ENCODE peak calls at places on chromosome 9, in four cellular contexts. One of them, this sample, is unnamed.

GRCh38 chr9:4243877-4244812 is 55.7 kb downstream of the GLIS3 start:
- DNase-seq in pancreas: no peak
- DNase-seq in transverse colon: no peak
- DNase-seq in iPS DF 6.9: no peak
- DNase-seq in this sample: no peak

GRCh38 chr9:4887556-4887955 is 94.8 kb downstream of the RCL1 start:
- DNase-seq in pancreas: no peak
- DNase-seq in transverse colon: no peak
- DNase-seq in iPS DF 6.9: no peak
- DNase-seq in this sample: no peak

GRCh38 chr9:76803762-76804161 is 39.5 kb downstream of the PCA3 start:
- DNase-seq in pancreas: no peak
- DNase-seq in transverse colon: no peak
- DNase-seq in iPS DF 6.9: no peak
- DNase-seq in this sample: no peak

GRCh38 chr9:136316271-136316751 is 11.0 kb upstream of the GPSM1 start:
- DNase-seq in pancreas: peak
- DNase-seq in transverse colon: no peak
- DNase-seq in iPS DF 6.9: no peak
- DNase-seq in this sample: no peak

GRCh38 chr9:4984171-4984570 is 901 bp upstream of the JAK2 start:
- DNase-seq in pancreas: no peak
- DNase-seq in transverse colon: no peak
- DNase-seq in iPS DF 6.9: no peak
- DNase-seq in this sample: no peak

GRCh38 chr9:123615381-123615780 is 259.4 kb downstream of the CRB2 start:
- DNase-seq in pancreas: no peak
- DNase-seq in transverse colon: no peak
- DNase-seq in iPS DF 6.9: no peak
- DNase-seq in this sample: no peak

GRCh38 chr9:38020251-38021076 is 48.6 kb downstream of the SHB start:
- DNase-seq in pancreas: no peak
- DNase-seq in transverse colon: no peak
- DNase-seq in iPS DF 6.9: no peak
- DNase-seq in this sample: no peak

GRCh38 chr9:108002296-108003056 is 512.9 kb upstream of the KLF4 start:
- DNase-seq in pancreas: no peak
- DNase-seq in transverse colon: peak
- DNase-seq in iPS DF 6.9: no peak
- DNase-seq in this sample: no peak

GRCh38 chr9:111851536-111851935 is 45.1 kb upstream of the UGCG start:
- DNase-seq in pancreas: no peak
- DNase-seq in transverse colon: no peak
- DNase-seq in iPS DF 6.9: no peak
- DNase-seq in this sample: no peak

GRCh38 chr9:38047301-38048251 is 21.5 kb downstream of the SHB start:
- DNase-seq in pancreas: peak
- DNase-seq in transverse colon: peak
- DNase-seq in iPS DF 6.9: peak
- DNase-seq in this sample: no peak

GRCh38 chr9:115986508-115986907 is 167.1 kb upstream of the PAPPA start:
- DNase-seq in pancreas: no peak
- DNase-seq in transverse colon: no peak
- DNase-seq in iPS DF 6.9: no peak
- DNase-seq in this sample: no peak

GRCh38 chr9:74016004-74016403 is 481.1 kb upstream of the RORB start:
- DNase-seq in pancreas: no peak
- DNase-seq in transverse colon: no peak
- DNase-seq in iPS DF 6.9: no peak
- DNase-seq in this sample: no peak

GRCh38 chr9:27828908-27829307 is 255.6 kb upstream of the C9orf72 start:
- DNase-seq in pancreas: no peak
- DNase-seq in transverse colon: no peak
- DNase-seq in iPS DF 6.9: no peak
- DNase-seq in this sample: no peak

GRCh38 chr9:135839516-135839915 is 67.8 kb downstream of the CAMSAP1 start:
- DNase-seq in pancreas: no peak
- DNase-seq in transverse colon: no peak
- DNase-seq in iPS DF 6.9: no peak
- DNase-seq in this sample: no peak

GRCh38 chr9:35162605-35163315 is 951 bp downstream of the UNC13B start:
- DNase-seq in pancreas: no peak
- DNase-seq in transverse colon: no peak
- DNase-seq in iPS DF 6.9: no peak
- DNase-seq in this sample: no peak

GRCh38 chr9:12502520-12502919 is 190.7 kb upstream of the TYRP1 start:
- DNase-seq in pancreas: no peak
- DNase-seq in transverse colon: no peak
- DNase-seq in iPS DF 6.9: no peak
- DNase-seq in this sample: no peak

GRCh38 chr9:41229408-41230401 is 40.6 kb upstream of the ZNG1F start:
- DNase-seq in pancreas: peak
- DNase-seq in transverse colon: no peak
- DNase-seq in iPS DF 6.9: no peak
- DNase-seq in this sample: no peak

GRCh38 chr9:118522093-118523028 is 818.2 kb downstream of the TLR4 start:
- DNase-seq in pancreas: no peak
- DNase-seq in transverse colon: peak
- DNase-seq in iPS DF 6.9: peak
- DNase-seq in this sample: peak

GRCh38 chr9:111559000-111559610 is 34.1 kb downstream of the ZNF483 start:
- DNase-seq in pancreas: no peak
- DNase-seq in transverse colon: no peak
- DNase-seq in iPS DF 6.9: no peak
- DNase-seq in this sample: no peak

GRCh38 chr9:115601456-115601855 is 483.5 kb upstream of the TNC start:
- DNase-seq in pancreas: no peak
- DNase-seq in transverse colon: no peak
- DNase-seq in iPS DF 6.9: no peak
- DNase-seq in this sample: no peak

GRCh38 chr9:37102476-37102875 is 17.9 kb upstream of the ZCCHC7 start:
- DNase-seq in pancreas: no peak
- DNase-seq in transverse colon: no peak
- DNase-seq in iPS DF 6.9: no peak
- DNase-seq in this sample: no peak

GRCh38 chr9:109574061-109574882 is 76.2 kb upstream of the PTPN3 start:
- DNase-seq in pancreas: no peak
- DNase-seq in transverse colon: no peak
- DNase-seq in iPS DF 6.9: no peak
- DNase-seq in this sample: no peak

GRCh38 chr9:88651682-88652633 is 117.0 kb downstream of the NXNL2 start:
- DNase-seq in pancreas: no peak
- DNase-seq in transverse colon: peak
- DNase-seq in iPS DF 6.9: no peak
- DNase-seq in this sample: no peak

GRCh38 chr9:81687521-81688261 is 1.7 kb downstream of the TLE1 start:
- DNase-seq in pancreas: peak
- DNase-seq in transverse colon: peak
- DNase-seq in iPS DF 6.9: no peak
- DNase-seq in this sample: no peak

GRCh38 chr9:115008536-115008935 is 78.1 kb upstream of the TNFSF8 start:
- DNase-seq in pancreas: no peak
- DNase-seq in transverse colon: no peak
- DNase-seq in iPS DF 6.9: no peak
- DNase-seq in this sample: no peak

GRCh38 chr9:100583019-100583802 is 5.3 kb downstream of the CAVIN4 start:
- DNase-seq in pancreas: no peak
- DNase-seq in transverse colon: no peak
- DNase-seq in iPS DF 6.9: no peak
- DNase-seq in this sample: no peak

GRCh38 chr9:88400021-88400420 is 11.8 kb downstream of the SPIN1 start:
- DNase-seq in pancreas: no peak
- DNase-seq in transverse colon: no peak
- DNase-seq in iPS DF 6.9: no peak
- DNase-seq in this sample: no peak

GRCh38 chr9:91992636-91993035 is 42.6 kb upstream of the ROR2 start:
- DNase-seq in pancreas: no peak
- DNase-seq in transverse colon: no peak
- DNase-seq in iPS DF 6.9: no peak
- DNase-seq in this sample: no peak

GRCh38 chr9:114894206-114894605 is 36.2 kb downstream of the TNFSF8 start:
- DNase-seq in pancreas: no peak
- DNase-seq in transverse colon: no peak
- DNase-seq in iPS DF 6.9: no peak
- DNase-seq in this sample: no peak

GRCh38 chr9:133994359-133995011 is 2.4 kb upstream of the VAV2 start:
- DNase-seq in pancreas: peak
- DNase-seq in transverse colon: peak
- DNase-seq in iPS DF 6.9: peak
- DNase-seq in this sample: peak

GRCh38 chr9:115590016-115590415 is 472.1 kb upstream of the TNC start:
- DNase-seq in pancreas: no peak
- DNase-seq in transverse colon: no peak
- DNase-seq in iPS DF 6.9: no peak
- DNase-seq in this sample: no peak

GRCh38 chr9:96453625-96454024 is 3.7 kb downstream of the HABP4 start:
- DNase-seq in pancreas: no peak
- DNase-seq in transverse colon: no peak
- DNase-seq in iPS DF 6.9: no peak
- DNase-seq in this sample: peak

GRCh38 chr9:82057805-82058204 is 69.2 kb downstream of the SPATA31D1 start:
- DNase-seq in pancreas: no peak
- DNase-seq in transverse colon: no peak
- DNase-seq in iPS DF 6.9: no peak
- DNase-seq in this sample: no peak

GRCh38 chr9:74742176-74742575 is 145.5 kb downstream of the TRPM6 start:
- DNase-seq in pancreas: no peak
- DNase-seq in transverse colon: no peak
- DNase-seq in iPS DF 6.9: no peak
- DNase-seq in this sample: no peak

GRCh38 chr9:137351781-137352501 is 49.9 kb upstream of the NRARP start:
- DNase-seq in pancreas: peak
- DNase-seq in transverse colon: no peak
- DNase-seq in iPS DF 6.9: no peak
- DNase-seq in this sample: no peak

GRCh38 chr9:89690334-89690912 is 85.6 kb downstream of the GADD45G start:
- DNase-seq in pancreas: no peak
- DNase-seq in transverse colon: no peak
- DNase-seq in iPS DF 6.9: no peak
- DNase-seq in this sample: no peak

GRCh38 chr9:10855847-10856246 is 243.0 kb upstream of the PTPRD start:
- DNase-seq in pancreas: no peak
- DNase-seq in transverse colon: no peak
- DNase-seq in iPS DF 6.9: peak
- DNase-seq in this sample: no peak

GRCh38 chr9:72129271-72130156 is 19.7 kb upstream of the GDA start:
- DNase-seq in pancreas: no peak
- DNase-seq in transverse colon: peak
- DNase-seq in iPS DF 6.9: no peak
- DNase-seq in this sample: no peak

DNA sequence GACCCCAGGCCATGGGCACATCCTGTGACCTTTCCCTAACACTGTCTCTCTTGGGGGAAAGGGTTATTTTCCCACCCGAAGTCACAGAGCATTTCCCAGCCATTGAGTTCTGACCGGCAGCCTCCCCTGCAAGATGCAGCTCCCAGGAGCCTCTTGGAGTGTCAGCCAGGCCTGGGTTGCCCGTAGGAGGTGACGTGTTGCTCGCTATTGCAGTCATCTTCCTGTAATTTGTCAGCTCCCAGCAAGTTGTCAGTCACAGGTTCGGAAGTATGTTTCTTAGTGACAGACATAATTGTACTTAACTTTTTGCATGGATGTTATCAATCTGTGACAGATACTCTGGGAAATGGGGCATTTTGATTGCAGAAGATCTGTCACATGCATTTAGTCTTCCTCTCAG is 74.5 kb downstream of the MVB12B start:
- DNase-seq in pancreas: no peak
- DNase-seq in transverse colon: no peak
- DNase-seq in iPS DF 6.9: no peak
- DNase-seq in this sample: peak
- H3K27ac ChIP-seq in pancreas: no peak
- H3K27ac ChIP-seq in transverse colon: no peak
- H3K27ac ChIP-seq in iPS DF 6.9: no peak
- H3K27ac ChIP-seq in this sample: peak

DNA sequence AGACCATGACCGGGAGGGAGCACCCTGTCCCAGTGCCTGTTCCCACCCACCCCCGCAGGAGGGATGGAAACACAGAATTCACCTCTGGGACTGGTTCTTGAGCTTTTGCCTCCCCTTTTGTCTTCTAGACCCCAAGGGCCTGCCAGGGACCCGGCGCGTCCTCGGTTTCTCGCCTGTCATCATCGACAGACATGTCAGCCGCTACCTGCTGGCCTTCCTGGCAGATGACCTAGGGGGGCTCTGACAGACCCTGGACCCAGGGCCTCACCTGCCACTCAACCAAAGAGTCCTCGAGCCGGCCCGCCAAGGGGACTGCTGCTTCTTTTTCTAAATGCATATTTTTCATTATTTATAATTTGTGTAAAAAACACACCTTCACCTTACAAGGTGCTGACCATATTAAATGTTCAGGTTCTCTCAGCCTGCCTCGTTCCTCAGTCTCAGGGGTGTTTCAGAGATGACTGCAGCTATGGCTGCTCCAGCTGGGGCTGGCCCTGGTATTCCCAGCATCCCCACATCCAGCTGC is 16.9 kb downstream of the CARD19 start:
- DNase-seq in pancreas: no peak
- DNase-seq in transverse colon: no peak
- DNase-seq in iPS DF 6.9: no peak
- DNase-seq in this sample: no peak
- H3K27ac ChIP-seq in pancreas: no peak
- H3K27ac ChIP-seq in transverse colon: no peak
- H3K27ac ChIP-seq in iPS DF 6.9: no peak
- H3K27ac ChIP-seq in this sample: no peak

GRCh38 chr9:20280330-20280729 is 342.0 kb downstream of the MLLT3 start:
- DNase-seq in pancreas: no peak
- DNase-seq in transverse colon: no peak
- DNase-seq in iPS DF 6.9: no peak
- DNase-seq in this sample: no peak

GRCh38 chr9:20289416-20289815 is 332.9 kb downstream of the MLLT3 start:
- DNase-seq in pancreas: no peak
- DNase-seq in transverse colon: no peak
- DNase-seq in iPS DF 6.9: no peak
- DNase-seq in this sample: no peak

GRCh38 chr9:20286969-20287368 is 335.3 kb downstream of the MLLT3 start:
- DNase-seq in pancreas: no peak
- DNase-seq in transverse colon: no peak
- DNase-seq in iPS DF 6.9: no peak
- DNase-seq in this sample: no peak

GRCh38 chr9:20286154-20286553 is 336.1 kb downstream of the MLLT3 start:
- DNase-seq in pancreas: no peak
- DNase-seq in transverse colon: no peak
- DNase-seq in iPS DF 6.9: no peak
- DNase-seq in this sample: no peak

GRCh38 chr9:20284601-20285289 is 337.6 kb downstream of the MLLT3 start:
- DNase-seq in pancreas: no peak
- DNase-seq in transverse colon: no peak
- DNase-seq in iPS DF 6.9: no peak
- DNase-seq in this sample: no peak
- H3K27ac ChIP-seq in pancreas: no peak
- H3K27ac ChIP-seq in transverse colon: no peak
- H3K27ac ChIP-seq in iPS DF 6.9: no peak
- H3K27ac ChIP-seq in this sample: no peak

GRCh38 chr9:128100581-128100980 is 26.9 kb downstream of the PTGES2 start:
- DNase-seq in pancreas: no peak
- DNase-seq in transverse colon: no peak
- DNase-seq in iPS DF 6.9: no peak
- DNase-seq in this sample: no peak
- H3K27ac ChIP-seq in pancreas: peak
- H3K27ac ChIP-seq in transverse colon: peak
- H3K27ac ChIP-seq in iPS DF 6.9: no peak
- H3K27ac ChIP-seq in this sample: peak

This sample was measured in caudate nucleus.